ENCODE peak calls at places on chromosomes 16 and 17, in five cellular contexts. One of them, this sample, is unnamed.

GRCh38 chr17:31404028-31404949 is 12.8 kb downstream of the RAB11FIP4 start:
- DNase-seq in HFF-Myc: no peak
- DNase-seq in effector memory CD4-positive, alpha-beta T cell: no peak
- DNase-seq in PC-3: peak
- DNase-seq in esophagus squamous epithelium: no peak
- DNase-seq in this sample: no peak

GRCh38 chr17:64061157-64061898 is 40.9 kb upstream of the ICAM2 start:
- DNase-seq in HFF-Myc: no peak
- DNase-seq in effector memory CD4-positive, alpha-beta T cell: no peak
- DNase-seq in esophagus squamous epithelium: no peak
- DNase-seq in PC-3: peak
- DNase-seq in this sample: no peak

GRCh38 chr16:29825145-29826044 is 5.1 kb downstream of the MVP start:
- DNase-seq in PC-3: peak
- DNase-seq in effector memory CD4-positive, alpha-beta T cell: no peak
- DNase-seq in HFF-Myc: peak
- DNase-seq in esophagus squamous epithelium: no peak
- DNase-seq in this sample: no peak

GRCh38 chr17:67525239-67526135 is 148.4 kb downstream of the PITPNC1 start:
- DNase-seq in effector memory CD4-positive, alpha-beta T cell: no peak
- DNase-seq in PC-3: no peak
- DNase-seq in esophagus squamous epithelium: no peak
- DNase-seq in HFF-Myc: no peak
- DNase-seq in this sample: no peak

GRCh38 chr16:12681653-12682052 is 122.0 kb downstream of the CPPED1 start:
- DNase-seq in HFF-Myc: no peak
- DNase-seq in PC-3: no peak
- DNase-seq in effector memory CD4-positive, alpha-beta T cell: no peak
- DNase-seq in esophagus squamous epithelium: no peak
- DNase-seq in this sample: peak

GRCh38 chr17:65017375-65017774 is 39.2 kb downstream of the GNA13 start:
- DNase-seq in PC-3: no peak
- DNase-seq in effector memory CD4-positive, alpha-beta T cell: no peak
- DNase-seq in HFF-Myc: no peak
- DNase-seq in esophagus squamous epithelium: no peak
- DNase-seq in this sample: no peak

GRCh38 chr16:54526916-54527315 is 240.3 kb upstream of the IRX3 start:
- DNase-seq in esophagus squamous epithelium: no peak
- DNase-seq in effector memory CD4-positive, alpha-beta T cell: no peak
- DNase-seq in PC-3: no peak
- DNase-seq in HFF-Myc: no peak
- DNase-seq in this sample: no peak

GRCh38 chr17:34302626-34303025 is 16.6 kb upstream of the CCL8 start:
- DNase-seq in effector memory CD4-positive, alpha-beta T cell: no peak
- DNase-seq in esophagus squamous epithelium: no peak
- DNase-seq in PC-3: no peak
- DNase-seq in HFF-Myc: no peak
- DNase-seq in this sample: no peak

GRCh38 chr17:3539881-3540540 is 17.6 kb downstream of the TRPV3 start:
- DNase-seq in esophagus squamous epithelium: no peak
- DNase-seq in effector memory CD4-positive, alpha-beta T cell: no peak
- DNase-seq in PC-3: no peak
- DNase-seq in HFF-Myc: no peak
- DNase-seq in this sample: no peak

GRCh38 chr16:16127469-16128116 is 95.7 kb downstream of the ABCC6 start:
- DNase-seq in PC-3: peak
- DNase-seq in esophagus squamous epithelium: no peak
- DNase-seq in effector memory CD4-positive, alpha-beta T cell: peak
- DNase-seq in HFF-Myc: peak
- DNase-seq in this sample: peak

GRCh38 chr17:6654816-6655731 is 3.5 kb downstream of the C17orf100 start:
- DNase-seq in PC-3: no peak
- DNase-seq in esophagus squamous epithelium: no peak
- DNase-seq in HFF-Myc: no peak
- DNase-seq in effector memory CD4-positive, alpha-beta T cell: no peak
- DNase-seq in this sample: no peak

GRCh38 chr17:61396586-61397085 is 3.0 kb upstream of the TBX2 start:
- DNase-seq in HFF-Myc: no peak
- DNase-seq in effector memory CD4-positive, alpha-beta T cell: no peak
- DNase-seq in esophagus squamous epithelium: no peak
- DNase-seq in PC-3: no peak
- DNase-seq in this sample: no peak

GRCh38 chr16:89335803-89336485 is 118.4 kb downstream of the ZNF778 start:
- DNase-seq in PC-3: no peak
- DNase-seq in HFF-Myc: no peak
- DNase-seq in effector memory CD4-positive, alpha-beta T cell: no peak
- DNase-seq in esophagus squamous epithelium: no peak
- DNase-seq in this sample: no peak

GRCh38 chr17:51601622-51602261 is 341.4 kb downstream of the UTP18 start:
- DNase-seq in esophagus squamous epithelium: no peak
- DNase-seq in PC-3: no peak
- DNase-seq in HFF-Myc: no peak
- DNase-seq in effector memory CD4-positive, alpha-beta T cell: no peak
- DNase-seq in this sample: no peak

GRCh38 chr17:17749921-17750320 is 68.7 kb downstream of the RAI1 start:
- DNase-seq in PC-3: peak
- DNase-seq in esophagus squamous epithelium: no peak
- DNase-seq in effector memory CD4-positive, alpha-beta T cell: no peak
- DNase-seq in HFF-Myc: peak
- DNase-seq in this sample: no peak

GRCh38 chr17:67211742-67212141 is 33.3 kb downstream of the HELZ start:
- DNase-seq in effector memory CD4-positive, alpha-beta T cell: no peak
- DNase-seq in PC-3: no peak
- DNase-seq in esophagus squamous epithelium: no peak
- DNase-seq in HFF-Myc: no peak
- DNase-seq in this sample: peak

GRCh38 chr17:78677303-78678219 is 100.4 kb upstream of the DNAH17 start:
- DNase-seq in esophagus squamous epithelium: no peak
- DNase-seq in effector memory CD4-positive, alpha-beta T cell: no peak
- DNase-seq in PC-3: peak
- DNase-seq in HFF-Myc: no peak
- DNase-seq in this sample: no peak

GRCh38 chr17:80758793-80759673 is 214.4 kb downstream of the RPTOR start:
- DNase-seq in PC-3: no peak
- DNase-seq in esophagus squamous epithelium: no peak
- DNase-seq in effector memory CD4-positive, alpha-beta T cell: no peak
- DNase-seq in HFF-Myc: no peak
- DNase-seq in this sample: no peak

GRCh38 chr17:28174352-28175046 is 132.0 kb downstream of the NLK start:
- DNase-seq in PC-3: peak
- DNase-seq in effector memory CD4-positive, alpha-beta T cell: no peak
- DNase-seq in esophagus squamous epithelium: no peak
- DNase-seq in HFF-Myc: no peak
- DNase-seq in this sample: no peak

GRCh38 chr17:70109497-70109896 is 34.5 kb downstream of the KCNJ16 start:
- DNase-seq in esophagus squamous epithelium: no peak
- DNase-seq in HFF-Myc: no peak
- DNase-seq in effector memory CD4-positive, alpha-beta T cell: no peak
- DNase-seq in PC-3: no peak
- DNase-seq in this sample: no peak

GRCh38 chr17:80738406-80738805 is 193.8 kb downstream of the RPTOR start:
- DNase-seq in esophagus squamous epithelium: no peak
- DNase-seq in PC-3: no peak
- DNase-seq in HFF-Myc: no peak
- DNase-seq in effector memory CD4-positive, alpha-beta T cell: no peak
- DNase-seq in this sample: no peak

GRCh38 chr16:74307383-74307782 is 10.8 kb downstream of the PSMD7 start:
- DNase-seq in PC-3: no peak
- DNase-seq in HFF-Myc: no peak
- DNase-seq in esophagus squamous epithelium: no peak
- DNase-seq in effector memory CD4-positive, alpha-beta T cell: no peak
- DNase-seq in this sample: no peak

GRCh38 chr17:39239640-39240314 is 14.0 kb upstream of the STAC2 start:
- DNase-seq in esophagus squamous epithelium: no peak
- DNase-seq in HFF-Myc: no peak
- DNase-seq in effector memory CD4-positive, alpha-beta T cell: peak
- DNase-seq in PC-3: peak
- DNase-seq in this sample: no peak

GRCh38 chr17:7856840-7857723 is at the start of gene NAA38:
- DNase-seq in PC-3: peak
- DNase-seq in HFF-Myc: peak
- DNase-seq in effector memory CD4-positive, alpha-beta T cell: peak
- DNase-seq in esophagus squamous epithelium: peak
- DNase-seq in this sample: peak

GRCh38 chr16:49498241-49499017 is 124.8 kb downstream of the C16orf78 start:
- DNase-seq in esophagus squamous epithelium: no peak
- DNase-seq in PC-3: no peak
- DNase-seq in HFF-Myc: no peak
- DNase-seq in effector memory CD4-positive, alpha-beta T cell: no peak
- DNase-seq in this sample: no peak

GRCh38 chr17:42285346-42286050 is 2.8 kb upstream of the STAT5A start:
- DNase-seq in effector memory CD4-positive, alpha-beta T cell: no peak
- DNase-seq in esophagus squamous epithelium: no peak
- DNase-seq in HFF-Myc: no peak
- DNase-seq in PC-3: no peak
- DNase-seq in this sample: no peak

GRCh38 chr16:19284207-19284606 is 1.3 kb upstream of the CLEC19A start:
- DNase-seq in PC-3: peak
- DNase-seq in effector memory CD4-positive, alpha-beta T cell: no peak
- DNase-seq in HFF-Myc: no peak
- DNase-seq in esophagus squamous epithelium: no peak
- DNase-seq in this sample: no peak

GRCh38 chr16:20410153-20410723 is 904 bp downstream of the ACSM5 start:
- DNase-seq in effector memory CD4-positive, alpha-beta T cell: no peak
- DNase-seq in esophagus squamous epithelium: no peak
- DNase-seq in HFF-Myc: no peak
- DNase-seq in PC-3: no peak
- DNase-seq in this sample: no peak

GRCh38 chr16:30488764-30489595 is 16.4 kb downstream of the ITGAL start:
- DNase-seq in HFF-Myc: no peak
- DNase-seq in PC-3: no peak
- DNase-seq in effector memory CD4-positive, alpha-beta T cell: no peak
- DNase-seq in esophagus squamous epithelium: no peak
- DNase-seq in this sample: no peak

GRCh38 chr17:45098869-45099616 is 33.3 kb downstream of the PLCD3 start:
- DNase-seq in PC-3: peak
- DNase-seq in HFF-Myc: no peak
- DNase-seq in effector memory CD4-positive, alpha-beta T cell: peak
- DNase-seq in esophagus squamous epithelium: no peak
- DNase-seq in this sample: peak

GRCh38 chr17:77189148-77189547 is 48.4 kb downstream of the SEC14L1 start:
- DNase-seq in esophagus squamous epithelium: no peak
- DNase-seq in HFF-Myc: no peak
- DNase-seq in PC-3: no peak
- DNase-seq in effector memory CD4-positive, alpha-beta T cell: no peak
- DNase-seq in this sample: no peak
- H3K4me3 ChIP-seq in esophagus squamous epithelium: no peak
- H3K4me3 ChIP-seq in HFF-Myc: no peak
- H3K4me3 ChIP-seq in PC-3: no peak
- H3K4me3 ChIP-seq in effector memory CD4-positive, alpha-beta T cell: no peak
- H3K4me3 ChIP-seq in this sample: no peak

GRCh38 chr17:83099570-83100181 is 20.3 kb downstream of the METRNL start:
- DNase-seq in PC-3: no peak
- DNase-seq in esophagus squamous epithelium: no peak
- DNase-seq in effector memory CD4-positive, alpha-beta T cell: no peak
- DNase-seq in HFF-Myc: no peak
- DNase-seq in this sample: no peak
- H3K4me3 ChIP-seq in PC-3: no peak
- H3K4me3 ChIP-seq in esophagus squamous epithelium: peak
- H3K4me3 ChIP-seq in effector memory CD4-positive, alpha-beta T cell: no peak
- H3K4me3 ChIP-seq in HFF-Myc: no peak
- H3K4me3 ChIP-seq in this sample: no peak

DNA sequence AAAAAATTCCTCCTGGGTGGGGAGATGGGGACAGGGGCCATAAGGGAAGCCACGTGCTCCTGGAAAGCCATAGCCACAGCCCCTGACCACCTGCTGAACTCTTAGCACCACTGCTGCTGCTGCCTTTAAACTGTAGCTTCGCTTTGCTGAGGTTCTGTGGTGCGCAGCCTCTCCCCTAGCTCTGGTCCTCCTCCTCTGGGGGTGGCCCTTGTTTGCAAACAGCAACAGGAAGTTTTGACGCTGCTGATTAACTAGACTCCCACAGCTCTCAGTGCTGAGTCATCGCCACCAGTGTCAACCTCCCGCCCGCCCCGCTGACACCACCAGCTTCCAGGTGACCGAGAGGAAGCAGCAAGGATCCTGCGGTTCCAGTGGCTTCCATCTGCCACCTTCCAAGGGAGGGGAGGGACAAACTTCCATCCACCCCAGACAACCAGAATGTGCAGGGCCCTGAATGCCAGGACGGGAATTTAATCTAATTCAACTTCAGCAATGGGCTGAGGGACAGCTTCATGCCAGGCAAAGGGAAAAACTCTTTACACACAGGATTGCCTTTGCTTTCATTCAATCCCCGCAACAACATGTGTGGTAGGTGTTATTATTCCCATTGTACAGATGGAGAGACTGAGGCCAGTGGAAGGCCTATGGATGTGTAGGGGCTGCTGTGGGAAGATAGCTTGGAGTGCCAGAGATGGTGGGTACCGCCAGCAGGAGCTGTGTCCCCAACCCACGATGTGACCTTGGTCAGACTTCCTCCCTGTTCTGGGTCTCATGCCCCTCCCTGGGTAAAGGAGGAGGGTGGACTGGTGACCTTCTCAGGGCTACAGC is 8.1 kb upstream of the KIFC3 start:
- DNase-seq in PC-3: peak
- DNase-seq in esophagus squamous epithelium: peak
- DNase-seq in effector memory CD4-positive, alpha-beta T cell: peak
- DNase-seq in HFF-Myc: no peak
- DNase-seq in this sample: peak
- H3K4me3 ChIP-seq in PC-3: no peak
- H3K4me3 ChIP-seq in esophagus squamous epithelium: no peak
- H3K4me3 ChIP-seq in effector memory CD4-positive, alpha-beta T cell: no peak
- H3K4me3 ChIP-seq in HFF-Myc: no peak
- H3K4me3 ChIP-seq in this sample: no peak

DNA sequence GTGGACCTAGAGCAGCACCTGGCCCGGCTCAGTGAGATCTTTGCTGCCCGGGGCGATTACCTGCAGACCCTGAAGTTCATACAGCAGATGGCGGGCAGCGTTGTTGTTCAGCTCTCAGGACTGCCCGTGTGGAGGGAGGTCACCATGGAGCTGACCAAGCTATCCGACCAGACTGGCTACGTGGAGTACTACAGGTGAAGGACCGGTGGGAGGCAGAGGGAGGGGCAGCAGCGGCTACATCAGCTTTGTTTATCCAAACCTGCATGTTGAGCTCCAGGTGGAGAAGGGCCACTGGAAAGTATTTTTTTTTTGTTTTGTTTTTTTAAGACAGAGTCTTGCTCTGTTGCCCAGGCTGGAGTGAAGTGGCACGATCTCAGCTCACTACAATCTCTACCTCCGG is 23.9 kb downstream of the TTYH2 start:
- DNase-seq in HFF-Myc: no peak
- DNase-seq in PC-3: no peak
- DNase-seq in esophagus squamous epithelium: no peak
- DNase-seq in effector memory CD4-positive, alpha-beta T cell: no peak
- DNase-seq in this sample: no peak
- H3K4me3 ChIP-seq in HFF-Myc: no peak
- H3K4me3 ChIP-seq in PC-3: no peak
- H3K4me3 ChIP-seq in esophagus squamous epithelium: no peak
- H3K4me3 ChIP-seq in effector memory CD4-positive, alpha-beta T cell: no peak
- H3K4me3 ChIP-seq in this sample: no peak